ENCODE peak calls at places on chromosomes 4 and X, in seven cellular contexts. F is K562, P is HCT116, R is GM12878, M is endothelial cell of umbilical vein, B is HepG2, G is H1. I is an unnamed sample.

GRCh38 chr4:107269175-107269574 is 233.1 kb upstream of the DKK2 start:
- DNase-seq in R (no peak), B (no peak), G (no peak), M (no peak), P (no peak), F (no peak), I (no peak)

GRCh38 chr4:83197555-83198235 is 83.2 kb upstream of the PLAC8 start:
- DNase-seq in P (no peak), M (no peak), R (no peak), G (no peak), F (no peak), B (peak), I (no peak)

GRCh38 chrX:13334491-13334890 is 14.6 kb upstream of the ATXN3L start:
- DNase-seq in P (no peak), G (no peak), R (no peak), B (no peak), M (no peak), F (no peak), I (no peak)

GRCh38 chrX:17375361-17375630 is 296 bp downstream of the NHS start:
- DNase-seq in M (no peak), R (no peak), G (no peak), P (no peak), F (no peak), B (no peak), I (no peak)

GRCh38 chr4:52552778-52553177 is 106.3 kb downstream of the USP46 start:
- DNase-seq in B (no peak), M (no peak), F (no peak), G (no peak), P (no peak), R (no peak), I (no peak)

GRCh38 chr4:184451726-184452125 is 22.6 kb downstream of the IRF2 start:
- DNase-seq in M (no peak), B (no peak), F (peak), G (no peak), R (no peak), P (no peak), I (no peak)

GRCh38 chr4:138938371-138938699 is 77.2 kb upstream of the NOCT start:
- DNase-seq in M (peak), F (no peak), R (no peak), P (peak), G (no peak), B (peak), I (peak)

GRCh38 chr4:138492178-138492577 is 250.0 kb upstream of the SLC7A11 start:
- DNase-seq in M (no peak), R (no peak), B (no peak), G (no peak), P (no peak), F (no peak), I (no peak)

GRCh38 chr4:185838514-185839203 is 26.7 kb upstream of the SORBS2 start:
- DNase-seq in P (no peak), R (no peak), M (no peak), G (no peak), F (no peak), B (no peak), I (no peak)

GRCh38 chr4:33270403-33270802 is 2550.2 kb downstream of the PCDH7 start:
- DNase-seq in B (no peak), M (no peak), G (no peak), F (no peak), R (no peak), P (no peak), I (no peak)

GRCh38 chrX:103248553-103248952 is 6.4 kb downstream of the TCEAL8 start:
- DNase-seq in R (no peak), M (peak), F (peak), P (peak), B (no peak), G (no peak), I (no peak)

GRCh38 chr4:42313872-42314271 is 83.4 kb upstream of the SHISA3 start:
- DNase-seq in G (no peak), B (no peak), R (no peak), F (no peak), M (no peak), P (no peak), I (no peak)

GRCh38 chr4:187125062-187125461 is 401.4 kb upstream of the FAT1 start:
- DNase-seq in G (no peak), F (no peak), R (no peak), B (no peak), M (no peak), P (no peak), I (no peak)

GRCh38 chr4:6225469-6225868 is 25.1 kb upstream of the JAKMIP1 start:
- DNase-seq in B (no peak), F (peak), M (peak), P (no peak), R (no peak), G (no peak), I (no peak)

GRCh38 chr4:80071643-80072606 is 1.1 kb downstream of the ANTXR2 start:
- DNase-seq in B (peak), G (peak), R (peak), P (no peak), M (no peak), F (peak), I (no peak)

GRCh38 chrX:54808109-54808604 is 612 bp downstream of the MAGED2 start:
- DNase-seq in M (peak), B (peak), R (no peak), G (no peak), F (peak), P (peak), I (peak)

GRCh38 chrX:134369576-134369975 is 90.4 kb upstream of the HPRT1 start:
- DNase-seq in F (no peak), M (no peak), G (no peak), R (peak), B (no peak), P (no peak), I (no peak)

GRCh38 chr4:176077561-176077960 is 11.9 kb downstream of the WDR17 start:
- DNase-seq in R (no peak), B (no peak), G (no peak), F (no peak), M (no peak), P (no peak), I (no peak)

GRCh38 chr4:128863314-128864075 is 54.0 kb downstream of the JADE1 start:
- DNase-seq in B (peak), P (peak), R (no peak), F (peak), M (peak), G (peak), I (peak)

GRCh38 chr4:121728798-121729226 is 32.0 kb upstream of the ANXA5 start:
- DNase-seq in R (no peak), M (peak), P (no peak), G (no peak), B (no peak), F (no peak), I (no peak)

GRCh38 chr4:26985836-26986235 is 125.2 kb downstream of the STIM2 start:
- DNase-seq in F (no peak), M (no peak), P (no peak), B (no peak), G (no peak), R (peak), I (no peak)

GRCh38 chrX:15820106-15821073 is 30.1 kb downstream of the ZRSR2 start:
- DNase-seq in R (no peak), F (no peak), P (no peak), G (no peak), B (no peak), M (no peak), I (no peak)

GRCh38 chr4:103098331-103098730 is 1.3 kb downstream of the BDH2 start:
- DNase-seq in M (no peak), R (no peak), B (no peak), G (no peak), F (no peak), P (no peak), I (no peak)

GRCh38 chrX:16060252-16060651 is 63.1 kb upstream of the GRPR start:
- DNase-seq in M (no peak), B (no peak), F (no peak), R (no peak), G (no peak), P (no peak), I (no peak)

GRCh38 chr4:90951037-90951436 is 823.8 kb downstream of the CCSER1 start:
- DNase-seq in F (no peak), B (peak), R (no peak), M (peak), G (no peak), P (peak), I (no peak)

GRCh38 chr4:127624176-127624575 is 8.6 kb upstream of the INTU start:
- DNase-seq in G (no peak), P (no peak), B (no peak), M (no peak), R (no peak), F (no peak), I (no peak)

GRCh38 chr4:7892212-7893019 is 47.2 kb downstream of the AFAP1 start:
- DNase-seq in F (no peak), B (no peak), P (no peak), G (no peak), M (no peak), R (no peak), I (no peak)

GRCh38 chrX:132033166-132033565 is 10.1 kb downstream of the STK26 start:
- DNase-seq in G (no peak), F (no peak), M (no peak), P (no peak), B (peak), R (no peak), I (no peak)
- TF ChIP-seq POLR2AphosphoS5 in G (no peak), F (no peak), M (no peak), P (no peak), B (no peak), R (no peak), I (no peak)

DNA sequence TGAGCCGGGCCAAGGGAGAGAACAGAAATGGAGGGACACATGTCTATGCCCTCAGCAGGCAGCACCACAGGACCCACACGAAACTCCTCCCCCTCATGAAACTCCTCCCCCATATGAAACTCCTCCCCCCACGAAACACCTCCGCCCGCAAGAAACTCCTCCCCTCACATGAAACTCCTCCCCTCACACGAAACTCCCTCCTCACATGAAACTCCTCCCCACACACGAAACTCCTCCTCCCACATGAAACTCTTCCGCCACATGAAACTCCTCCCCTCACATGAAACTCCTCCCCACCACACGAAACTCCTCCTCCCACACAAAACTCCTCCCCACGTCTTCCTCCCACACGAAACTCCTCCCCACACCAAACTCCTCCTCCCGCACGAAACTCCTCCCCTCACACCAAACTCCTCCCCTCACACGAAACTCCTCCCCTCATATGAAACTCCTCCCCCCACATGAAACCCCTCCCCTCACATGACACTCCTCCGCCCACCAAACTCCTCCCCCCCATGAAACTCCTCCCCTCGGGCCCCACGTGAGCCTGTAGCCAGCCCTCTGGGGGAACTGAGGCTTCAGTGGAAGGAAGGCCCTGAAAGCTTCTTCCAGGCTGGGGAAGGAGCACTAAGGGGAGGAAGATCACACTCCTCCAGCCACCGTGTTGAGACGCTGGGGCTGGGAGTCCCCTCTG is 15.2 kb downstream of the ADRA2C start:
- DNase-seq in M (no peak), B (peak), P (peak), R (no peak), G (no peak), F (peak), I (no peak)
- H3K9ac ChIP-seq in M (no peak), B (peak), P (no peak), R (no peak), G (no peak), F (no peak), I (no peak)

GRCh38 chrX:132520213-132520612 is 31.4 kb upstream of the MBNL3 start:
- DNase-seq in P (no peak), M (no peak), R (no peak), G (no peak), B (peak), F (no peak), I (no peak)
- TF ChIP-seq EZH2 in P (no peak), M (no peak), R (no peak), G (no peak), B (no peak), F (no peak), I (no peak)

GRCh38 chr4:37687175-37687525 is 974 bp upstream of the RELL1 start:
- DNase-seq in F (no peak), R (no peak), P (no peak), G (no peak), B (no peak), M (no peak), I (no peak)

GRCh38 chr4:37686373-37687174 is at the start of gene RELL1:
- DNase-seq in R (peak), B (peak), P (peak), F (peak), G (peak), M (peak), I (peak)

GRCh38 chr4:37685211-37685725 is 908 bp downstream of the RELL1 start:
- DNase-seq in B (no peak), F (no peak), P (no peak), G (no peak), R (no peak), M (peak), I (no peak)

GRCh38 chr4:37684154-37684553 is 2.0 kb downstream of the RELL1 start:
- DNase-seq in P (no peak), M (no peak), G (no peak), R (no peak), F (no peak), B (no peak), I (no peak)

DNA sequence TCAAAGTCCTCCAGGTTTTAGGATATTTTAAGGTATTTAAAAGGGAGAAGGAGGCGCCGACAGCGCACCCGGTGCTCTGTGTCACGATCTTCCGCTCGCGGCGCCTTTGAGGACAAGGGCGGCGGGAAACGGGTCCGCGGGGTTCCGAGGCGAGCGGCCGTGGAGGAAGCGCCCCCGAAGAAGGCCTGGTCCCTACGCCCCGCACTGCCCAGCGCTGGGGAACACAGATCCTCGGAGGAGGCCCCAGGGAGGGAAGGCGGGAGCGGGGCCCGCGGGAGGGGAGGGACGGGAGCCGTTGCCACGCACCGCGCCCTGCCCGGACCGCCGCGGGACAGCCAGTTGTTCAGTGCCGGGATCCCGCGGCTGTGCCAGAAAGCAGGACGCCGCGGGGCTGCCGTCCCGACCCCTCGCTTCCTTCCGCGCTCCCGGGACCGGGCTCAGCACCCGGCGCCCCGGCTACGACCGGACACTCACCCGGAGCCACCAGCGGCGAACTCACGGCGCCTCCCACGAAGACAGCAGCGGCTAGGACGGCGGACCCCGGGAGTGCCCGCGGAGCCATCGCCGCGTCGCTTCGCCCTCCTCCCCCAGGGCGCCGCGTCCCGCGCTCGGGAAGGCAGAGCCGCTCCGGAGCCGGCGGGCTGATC is 327 bp downstream of the RELL1 start:
- DNase-seq in M (peak), G (no peak), F (peak), B (no peak), R (no peak), P (no peak), I (no peak)
- TF ChIP-seq POLR2AphosphoS5 in M (peak), G (peak), F (peak), B (peak), R (peak), P (peak), I (peak)

DNA sequence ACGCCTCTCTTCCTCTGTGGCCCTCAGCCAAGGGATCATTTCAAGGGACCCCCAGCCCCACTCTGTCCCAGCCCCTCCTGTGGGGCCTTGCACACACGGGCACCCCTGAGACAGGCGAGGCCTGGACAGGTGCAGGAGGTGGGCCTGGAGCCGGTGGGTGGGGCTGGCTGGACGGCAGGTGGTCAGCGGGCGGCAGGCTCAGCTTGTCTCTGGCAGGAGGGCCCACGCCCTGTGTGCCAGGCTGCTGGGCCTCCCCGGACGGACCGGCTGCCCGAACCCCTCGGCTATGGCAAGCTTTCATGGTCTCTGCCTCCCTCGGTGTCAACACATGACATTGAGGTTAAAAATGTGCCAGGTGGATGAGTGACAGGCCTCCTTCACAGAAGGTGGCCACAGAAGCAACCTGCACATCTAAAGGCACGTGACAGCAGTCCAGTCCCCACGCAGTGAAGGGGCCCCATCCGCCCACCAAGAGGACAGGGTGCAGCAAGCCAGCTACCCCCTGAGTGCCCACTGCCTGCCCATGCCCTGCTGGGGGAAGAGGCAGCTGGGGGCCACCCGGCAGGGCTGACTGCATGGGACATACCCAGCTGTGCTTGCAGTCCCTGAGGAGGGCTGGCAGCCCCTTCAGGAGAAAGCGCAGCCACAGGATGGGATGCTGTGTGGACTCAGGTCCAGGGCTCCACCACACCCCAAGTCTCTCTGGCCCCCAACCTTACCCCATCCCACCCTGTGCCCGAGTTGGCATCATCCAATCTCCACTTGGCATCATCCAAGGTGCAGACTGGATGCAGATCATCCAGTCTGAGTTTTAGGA is 109.3 kb downstream of the FAM53A start:
- DNase-seq in P (no peak), R (no peak), M (no peak), B (no peak), G (no peak), F (no peak), I (no peak)
- H3K9ac ChIP-seq in P (no peak), R (no peak), M (no peak), B (no peak), G (no peak), F (no peak), I (no peak)

DNA sequence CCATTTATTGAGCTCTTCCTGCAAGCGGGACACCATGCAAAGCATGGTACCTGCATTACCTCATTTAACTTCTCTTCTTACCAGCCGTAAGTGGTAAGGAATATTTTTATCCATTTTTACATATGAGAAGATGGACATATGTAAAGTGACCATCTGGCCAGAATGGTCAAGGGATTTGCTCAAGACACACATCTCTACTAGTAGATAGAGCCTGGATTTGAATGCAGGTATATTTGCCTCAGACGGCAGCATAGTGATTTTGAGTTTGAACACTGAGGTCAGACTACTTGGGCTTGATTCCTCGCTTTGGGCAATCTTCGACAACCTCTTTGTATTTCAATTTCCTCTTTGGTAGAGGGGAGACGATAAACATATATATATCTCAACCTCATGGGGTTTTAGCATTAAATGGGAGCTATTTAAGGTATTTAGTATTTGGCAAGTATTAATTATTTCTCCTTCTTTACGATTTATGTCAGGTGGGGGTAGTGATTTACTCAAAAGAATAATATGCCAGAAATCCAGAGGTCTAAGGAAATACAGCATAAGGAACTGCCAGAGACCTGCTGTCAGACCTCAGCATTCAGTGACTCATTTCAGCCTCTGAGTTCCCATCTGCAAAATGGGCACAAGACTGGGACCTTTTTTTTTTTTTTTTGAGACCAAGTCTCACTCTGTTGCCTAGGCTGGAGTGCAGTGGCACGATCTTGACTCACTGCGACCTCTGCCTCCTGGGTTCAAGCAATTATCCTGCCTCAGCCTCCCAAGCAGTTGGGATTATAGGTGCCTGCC is 34.6 kb upstream of the CHRNA9 start:
- DNase-seq in R (no peak), F (no peak), B (no peak), P (no peak), G (no peak), M (no peak), I (no peak)
- TF ChIP-seq EZH2 in R (no peak), F (no peak), B (no peak), P (no peak), G (no peak), M (no peak), I (no peak)

DNA sequence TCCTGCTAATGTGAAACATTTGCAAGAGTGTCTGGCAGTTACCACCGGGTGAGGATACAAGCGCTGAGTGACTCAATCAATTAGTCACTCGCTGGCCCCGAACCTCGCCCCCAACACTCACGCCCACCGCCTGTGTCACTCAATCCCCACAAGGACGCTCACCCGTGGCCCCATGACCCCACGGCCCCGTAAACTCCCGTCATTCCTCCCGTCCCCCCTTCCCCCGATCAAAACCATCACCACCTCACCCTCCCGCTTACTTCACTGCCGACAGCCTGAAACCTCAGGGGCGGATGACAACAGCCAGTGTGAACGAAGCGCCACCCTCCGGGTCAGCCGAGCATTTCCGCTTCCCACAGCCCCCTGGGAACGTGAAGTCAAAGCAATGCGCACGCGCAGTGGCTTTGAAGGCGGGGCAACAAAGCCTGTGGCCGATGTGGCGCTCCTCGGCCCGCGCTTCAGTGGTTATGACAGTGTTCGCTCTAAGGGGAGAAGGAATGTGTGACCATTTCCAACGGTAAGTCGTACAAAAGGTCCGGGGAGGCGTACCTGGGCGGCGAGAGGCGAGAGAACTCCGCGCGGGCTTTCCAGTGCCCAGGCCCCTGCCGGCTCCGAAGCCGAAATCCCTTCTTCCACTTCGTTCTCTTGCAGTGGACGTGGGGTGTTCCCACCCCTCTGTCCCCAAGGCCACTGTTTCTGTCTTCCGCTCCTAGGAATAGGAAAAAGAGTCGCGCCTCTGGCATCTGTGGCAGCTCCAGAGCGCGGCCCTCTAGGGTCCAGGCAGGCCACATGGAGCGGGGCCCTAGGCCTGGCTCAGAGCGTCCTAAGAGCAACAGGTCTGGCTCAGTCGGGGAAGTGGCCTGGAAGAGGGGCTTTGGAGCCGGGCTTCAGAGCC is at the start of gene ZNF674:
- DNase-seq in F (peak), B (peak), M (peak), R (peak), P (peak), G (peak), I (peak)
- TF ChIP-seq POLR2AphosphoS5 in F (no peak), B (peak), M (peak), R (peak), P (peak), G (peak), I (peak)